ENCODE peak calls at places on chromosomes 5 and 9, in five cellular contexts. G is MM.1S, P is adrenal gland, M is thoracic aorta, I is adipocyte. L is an unnamed sample. For H3K4me1, the result is how much of the 10 kb centered on the place peaks cover.

GRCh38 chr5:146221234-146221633 is 17.8 kb downstream of the RBM27 start:
- DNase-seq in G (no peak), P (no peak), I (no peak), M (no peak), L (no peak)

GRCh38 chr5:10534491-10535236 is 29.2 kb upstream of the ANKRD33B start:
- DNase-seq in G (no peak), I (no peak), M (no peak), P (no peak), L (no peak)

GRCh38 chr5:139982157-139982974 is 60.7 kb downstream of the NRG2 start:
- DNase-seq in I (no peak), G (no peak), P (peak), M (no peak), L (peak)

GRCh38 chr9:72931437-72931836 is 21.4 kb downstream of the ALDH1A1 start:
- DNase-seq in P (no peak), M (no peak), I (peak), G (no peak), L (peak)

GRCh38 chr9:88889386-88889785 is 101.9 kb upstream of the S1PR3 start:
- DNase-seq in P (no peak), M (no peak), I (peak), G (no peak), L (no peak)

GRCh38 chr5:52757527-52757926 is 30.2 kb upstream of the ITGA1 start:
- DNase-seq in P (no peak), G (no peak), M (no peak), I (no peak), L (no peak)

GRCh38 chr5:1856596-1857255 is 26.0 kb downstream of the IRX4 start:
- DNase-seq in M (no peak), G (no peak), P (no peak), I (no peak), L (no peak)

GRCh38 chr5:8861764-8862163 is 684.1 kb downstream of the SEMA5A start:
- DNase-seq in P (no peak), M (no peak), I (no peak), G (no peak), L (no peak)

GRCh38 chr9:21037278-21037677 is 5.8 kb upstream of the HACD4 start:
- DNase-seq in P (no peak), I (no peak), G (no peak), M (no peak), L (no peak)

GRCh38 chr5:56099346-56099745 is 104.6 kb upstream of the IL6ST start:
- DNase-seq in G (no peak), P (no peak), I (peak), M (no peak), L (no peak)

GRCh38 chr9:128505414-128505765 is 871 bp downstream of the GLE1 start:
- DNase-seq in I (peak), G (no peak), M (no peak), P (no peak), L (no peak)

GRCh38 chr9:105330201-105330600 is 85.8 kb downstream of the SLC44A1 start:
- DNase-seq in G (no peak), P (no peak), I (no peak), M (no peak), L (no peak)

GRCh38 chr5:151615431-151615830 is 24.3 kb upstream of the FAT2 start:
- DNase-seq in G (no peak), I (no peak), M (no peak), P (no peak), L (no peak)

GRCh38 chr9:35835216-35835604 is 6.2 kb downstream of the TMEM8B start:
- DNase-seq in M (no peak), P (no peak), G (no peak), I (no peak), L (peak)

GRCh38 chr9:92289708-92290390 is 3.6 kb downstream of the IARS1 start:
- DNase-seq in I (peak), G (no peak), M (no peak), P (no peak), L (no peak)

GRCh38 chr9:137556069-137556838 is 4.6 kb downstream of the MRPL41 start:
- DNase-seq in M (no peak), P (peak), I (no peak), G (no peak), L (no peak)

GRCh38 chr5:59109383-59109782 is 526.5 kb downstream of the RAB3C start:
- DNase-seq in P (no peak), G (no peak), I (no peak), M (no peak), L (no peak)

GRCh38 chr5:177471610-177472356 is 1.7 kb downstream of the DBN1 start:
- DNase-seq in I (peak), G (no peak), M (no peak), P (no peak), L (no peak)

GRCh38 chr9:87535817-87536539 is 38.3 kb downstream of the DAPK1 start:
- DNase-seq in M (no peak), G (no peak), I (no peak), P (no peak), L (no peak)

GRCh38 chr9:124960409-124960752 is 19.5 kb upstream of the GOLGA1 start:
- DNase-seq in P (no peak), G (no peak), M (no peak), I (no peak), L (no peak)

GRCh38 chr5:141845371-141845821 is 32.8 kb downstream of the PCDH1 start:
- DNase-seq in M (no peak), G (no peak), P (no peak), I (no peak), L (no peak)

GRCh38 chr9:117411547-117411946 is 3.3 kb downstream of the ASTN2 start:
- DNase-seq in I (no peak), P (peak), G (peak), M (no peak), L (peak)

GRCh38 chr5:123133438-123134100 is 44.5 kb downstream of the PRDM6 start:
- DNase-seq in I (no peak), P (no peak), M (no peak), G (no peak), L (no peak)

GRCh38 chr9:93082841-93083411 is 13.1 kb upstream of the CARD19 start:
- DNase-seq in G (no peak), M (no peak), P (peak), I (no peak), L (peak)

GRCh38 chr5:168413062-168413461 is 73.2 kb upstream of the RARS1 start:
- DNase-seq in G (no peak), M (no peak), I (no peak), P (no peak), L (no peak)

GRCh38 chr9:81531511-81531910 is 157.8 kb downstream of the TLE1 start:
- DNase-seq in M (no peak), G (no peak), I (no peak), P (no peak), L (no peak)

GRCh38 chr9:119284118-119284517 is 85.1 kb downstream of the BRINP1 start:
- DNase-seq in M (no peak), P (no peak), G (no peak), I (no peak), L (no peak)

GRCh38 chr5:32707394-32707997 is 3.6 kb upstream of the NPR3 start:
- DNase-seq in M (no peak), I (peak), G (peak), P (no peak), L (no peak)

GRCh38 chr5:127746756-127747155 is 43.6 kb downstream of the CCDC192 start:
- DNase-seq in M (no peak), P (no peak), G (no peak), I (peak), L (no peak)

GRCh38 chr5:54573783-54574485 is 56.4 kb downstream of the SNX18 start:
- DNase-seq in P (no peak), G (no peak), M (no peak), I (no peak), L (no peak)

GRCh38 chr9:137674307-137675305 is 55.8 kb downstream of the EHMT1 start:
- DNase-seq in M (no peak), P (peak), G (no peak), I (no peak), L (no peak)

GRCh38 chr5:148623741-148624140 is 30.6 kb downstream of the HTR4 start:
- DNase-seq in P (no peak), I (no peak), M (no peak), G (no peak), L (no peak)

GRCh38 chr5:594241-594860 is 17.8 kb upstream of the CEP72 start:
- DNase-seq in I (no peak), P (peak), M (no peak), G (no peak), L (no peak)

GRCh38 chr5:178703015-178703414 is 27.4 kb downstream of the ZNF354A start:
- DNase-seq in I (no peak), G (no peak), M (no peak), P (no peak), L (no peak)

GRCh38 chr5:80619081-80619480 is 35.4 kb upstream of the MSH3 start:
- DNase-seq in G (no peak), I (no peak), M (no peak), P (no peak), L (no peak)

DNA sequence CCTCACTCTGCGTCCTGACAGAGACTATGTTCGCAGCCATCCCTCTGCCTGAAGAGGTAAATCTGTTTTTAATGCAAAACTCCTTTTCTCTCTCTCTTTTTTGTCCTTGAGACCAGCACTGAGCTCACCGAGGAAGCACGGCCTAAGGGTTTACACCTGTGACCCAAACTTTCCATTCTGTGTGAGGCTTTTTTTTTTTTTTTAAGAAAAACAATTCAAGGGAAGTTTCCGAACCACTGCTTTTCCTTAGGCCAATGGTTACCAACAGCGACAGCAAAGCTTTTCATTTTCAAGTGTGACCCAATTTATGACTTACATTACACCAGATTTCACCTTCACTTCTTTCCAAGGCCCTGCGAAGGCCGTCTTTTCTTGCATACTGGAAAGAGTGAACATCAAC is 205.9 kb downstream of the EFNA5 start:
- DNase-seq in P (no peak), I (no peak), G (no peak), M (no peak), L (no peak)
- H3K4me1 ChIP-seq in P (under half), I (under half), G (under half), M (under half), L (under half)

GRCh38 chr5:172877496-172878260 is 43.6 kb downstream of the ERGIC1 start:
- DNase-seq in P (no peak), I (no peak), M (no peak), G (no peak), L (no peak)
- H3K4me1 ChIP-seq in P (half or more), I (under half), M (half or more), G (under half), L (under half)

DNA sequence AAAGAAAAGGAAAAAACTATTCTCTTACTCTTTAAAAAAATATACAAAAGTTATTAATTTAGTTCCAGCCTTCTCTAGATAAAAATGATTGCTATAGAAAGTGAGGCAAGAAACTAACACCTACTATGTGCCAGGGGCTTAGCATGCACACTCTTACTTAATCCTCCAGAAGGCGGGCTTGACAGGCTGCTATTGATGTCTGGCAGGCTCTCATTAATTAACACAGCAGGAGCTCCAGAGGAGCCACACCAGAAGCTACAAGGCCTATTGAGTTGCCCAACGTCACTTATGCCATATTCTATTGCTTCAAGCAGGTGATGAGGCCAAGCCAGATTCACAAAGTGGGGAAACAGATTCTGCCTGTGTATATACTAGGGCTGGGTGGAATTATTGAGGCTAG is 54.6 kb upstream of the CLINT1 start:
- DNase-seq in G (no peak), I (no peak), M (no peak), P (no peak), L (no peak)
- H3K4me1 ChIP-seq in G (under half), I (under half), M (under half), P (under half), L (half or more)

GRCh38 chr5:96252596-96252995 is 180.5 kb downstream of the PCSK1 start:
- DNase-seq in I (no peak), G (no peak), M (no peak), P (no peak), L (no peak)
- H3K4me1 ChIP-seq in I (under half), G (under half), M (under half), P (under half), L (under half)

GRCh38 chr5:172153695-172154094 is 34.3 kb downstream of the STK10 start:
- DNase-seq in P (no peak), G (no peak), I (no peak), M (no peak), L (no peak)
- H3K4me1 ChIP-seq in P (under half), G (under half), I (under half), M (under half), L (under half)